ENCODE peak calls at places on chromosomes 1 and 21, in nine cellular contexts. Z is left lung; R is small intestine; P is effector memory CD4-positive, alpha-beta T cell; Q is ovary; S is lung; I is AG09309; H is NB4; X is mucosa of descending colon. J is an unnamed sample.

GRCh38 chr1:182288749-182289604 is 102.6 kb downstream of the GLUL start:
- DNase-seq in Q (no peak), Z (no peak), X (no peak), H (no peak), S (no peak), R (no peak), I (no peak), P (no peak), J (no peak)

GRCh38 chr21:14215971-14216621 is at the start of gene RBM11:
- DNase-seq in Z (peak; percentile 93), S (peak; percentile 70), H (peak; percentile 12), P (peak; percentile 29), R (peak; percentile 70), I (no peak), Q (peak; percentile 86), X (peak; percentile 77), J (peak; percentile 3)

GRCh38 chr21:18517905-18518566 is 114.5 kb upstream of the TMPRSS15 start:
- DNase-seq in S (no peak), H (no peak), P (no peak), Q (no peak), Z (no peak), R (no peak), X (no peak), I (no peak), J (no peak)

GRCh38 chr1:53532912-53533311 is 73.7 kb downstream of the DMRTB1 start:
- DNase-seq in H (no peak), S (no peak), R (no peak), X (no peak), I (no peak), P (no peak), Q (no peak), Z (no peak), J (no peak)

GRCh38 chr21:45215214-45215613 is 72.5 kb downstream of the POFUT2 start:
- DNase-seq in Z (no peak), R (no peak), I (no peak), P (no peak), S (no peak), H (no peak), Q (no peak), X (no peak), J (no peak)

GRCh38 chr1:242764161-242764560 is 239.7 kb upstream of the PLD5 start:
- DNase-seq in S (no peak), I (no peak), R (no peak), Z (no peak), X (no peak), H (no peak), Q (no peak), P (no peak), J (no peak)

GRCh38 chr1:166915941-166916340 is 39.9 kb upstream of the TADA1 start:
- DNase-seq in Z (no peak), H (peak; percentile 14), S (no peak), X (no peak), I (no peak), Q (no peak), R (no peak), P (no peak), J (peak; percentile 51)

GRCh38 chr21:36976882-36977651 is 10.6 kb upstream of the HLCS start:
- DNase-seq in P (no peak), X (no peak), R (no peak), Z (no peak), S (peak; percentile 29), H (peak; percentile 72), I (peak; percentile 46), Q (peak; percentile 34), J (peak; percentile 76)

GRCh38 chr1:2952992-2953391 is 68.3 kb upstream of the ACTRT2 start:
- DNase-seq in P (no peak), Q (no peak), H (no peak), Z (no peak), S (no peak), I (no peak), R (no peak), X (peak; percentile 1), J (no peak)

GRCh38 chr1:174769961-174770549 is 229.7 kb upstream of the CACYBP start:
- DNase-seq in H (peak; percentile 60), I (peak; percentile 23), X (no peak), Q (no peak), S (no peak), R (peak; percentile 54), Z (no peak), P (no peak), J (peak; percentile 51)

GRCh38 chr21:45224189-45224938 is 63.3 kb downstream of the POFUT2 start:
- DNase-seq in Z (no peak), P (peak; percentile 63), I (no peak), H (no peak), R (no peak), X (peak; percentile 74), Q (no peak), S (no peak), J (no peak)

GRCh38 chr1:109873278-109874175 is 37.1 kb upstream of the CSF1 start:
- DNase-seq in H (no peak), Q (no peak), P (no peak), X (no peak), R (no peak), S (no peak), Z (no peak), I (no peak), J (peak; percentile 72)

GRCh38 chr1:82775402-82776000 is 974.8 kb downstream of the ADGRL2 start:
- DNase-seq in R (no peak), X (no peak), P (no peak), H (peak; percentile 61), Z (peak; percentile 62), I (no peak), Q (peak; percentile 16), S (peak; percentile 34), J (no peak)

GRCh38 chr1:160171352-160171751 is 19.0 kb upstream of the CASQ1 start:
- DNase-seq in Q (no peak), Z (no peak), P (no peak), I (no peak), H (no peak), X (no peak), S (no peak), R (no peak), J (no peak)

GRCh38 chr1:33753087-33753856 is 110.6 kb upstream of the HMGB4 start:
- DNase-seq in Z (no peak), Q (no peak), R (no peak), I (no peak), S (no peak), X (no peak), P (no peak), H (no peak), J (no peak)

GRCh38 chr1:220710333-220710732 is 20.2 kb downstream of the C1orf115 start:
- DNase-seq in P (no peak), H (no peak), R (no peak), X (no peak), S (no peak), Z (no peak), I (no peak), Q (no peak), J (no peak)

GRCh38 chr1:1421147-1421906 is at the start of gene ANKRD65:
- DNase-seq in Q (peak; percentile 36), Z (peak; percentile 84), X (peak; percentile 45), P (no peak), R (no peak), H (no peak), I (no peak), S (peak; percentile 71), J (no peak)

DNA sequence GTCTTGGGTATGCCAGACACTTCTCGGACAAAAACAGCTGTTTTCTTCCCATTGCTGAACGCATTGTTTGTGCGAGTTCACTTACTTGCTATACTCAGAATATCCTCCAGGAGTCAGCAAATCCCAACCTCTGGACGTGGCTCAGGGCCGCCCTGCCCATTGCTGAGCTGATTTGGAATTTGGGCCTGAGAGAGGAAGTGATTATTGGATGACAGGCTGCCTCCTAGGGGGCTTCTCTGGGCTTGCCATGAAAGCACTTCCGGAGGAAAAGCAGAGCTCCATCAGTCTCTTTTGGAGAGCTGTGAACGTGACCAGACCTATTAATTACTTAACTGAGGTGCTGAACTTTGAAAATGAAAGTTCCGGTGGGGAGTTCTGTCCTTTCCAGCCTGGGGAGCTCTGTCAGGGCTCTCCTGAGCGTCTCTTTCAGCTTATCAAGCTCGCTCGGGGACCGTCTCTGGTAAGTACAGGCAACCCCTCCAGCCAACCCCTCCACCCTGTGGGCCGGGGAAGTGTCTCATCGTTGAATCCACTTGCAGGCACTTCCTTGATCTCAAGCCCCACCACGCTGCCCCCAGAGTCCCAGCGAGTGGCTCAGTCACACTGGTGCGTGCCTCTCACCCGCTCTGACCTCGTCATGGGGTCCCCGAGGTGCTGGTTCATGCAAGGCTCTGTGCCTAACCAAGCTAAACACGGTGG is 76.9 kb downstream of the CLIC6 start:
- DNase-seq in P (no peak), Z (peak; percentile 85), I (peak; percentile 59), R (peak; percentile 76), X (peak; percentile 62), H (peak; percentile 87), Q (peak; percentile 65), S (peak; percentile 73), J (peak; percentile 81)
- H3K4me3 ChIP-seq in P (no peak overlapping the region), Z (no peak overlapping the region), I (no peak overlapping the region), R (no peak overlapping the region), X (no peak overlapping the region), H (peak overlapping the region; percentile 21), Q (no peak overlapping the region), S (no peak overlapping the region), J (no peak overlapping the region)

DNA sequence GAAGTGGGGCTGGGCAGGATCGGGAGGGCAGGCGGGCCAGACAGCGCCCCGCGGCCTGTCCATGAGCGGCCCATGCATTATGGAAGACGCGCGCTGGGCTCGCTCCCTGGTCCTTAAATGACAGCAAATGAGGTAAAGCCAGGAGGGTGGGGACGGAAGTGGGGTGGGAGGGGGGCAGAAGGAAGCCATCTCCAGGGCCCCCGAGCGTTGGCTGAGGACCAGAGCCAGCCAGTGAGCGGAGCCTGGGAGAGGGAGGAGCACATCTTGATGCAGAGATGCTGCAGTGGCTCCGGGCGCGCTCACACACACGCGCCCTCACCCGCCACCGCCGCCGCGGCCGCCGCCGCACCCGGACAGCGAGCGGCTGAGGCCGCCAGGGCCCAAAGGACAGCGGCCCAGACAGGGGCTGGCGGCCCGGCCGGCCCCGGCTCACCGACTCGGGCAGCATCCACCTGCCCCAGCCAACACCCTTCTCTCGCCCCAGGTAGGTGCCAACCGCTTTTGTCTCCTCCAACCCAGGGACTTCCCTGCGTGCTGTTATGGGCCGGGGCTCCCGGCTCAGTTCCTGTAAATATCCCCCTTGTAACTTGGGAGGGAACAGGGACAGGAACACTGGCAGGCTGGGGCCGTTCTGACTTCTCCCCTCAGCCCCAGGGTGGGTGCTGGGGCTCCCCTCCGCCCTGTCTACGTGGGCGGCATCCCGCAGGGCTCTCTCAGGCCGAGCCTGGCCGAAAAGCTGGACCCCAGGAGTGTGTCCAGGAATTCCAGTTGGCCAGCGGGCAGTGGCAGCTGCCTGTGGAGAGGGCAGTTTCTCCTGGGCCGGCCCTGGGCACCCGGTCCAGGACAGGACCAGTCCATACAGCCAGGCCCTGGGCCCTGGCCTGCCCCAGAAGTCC is at the start of gene CNTN2:
- DNase-seq in I (no peak), H (no peak), Q (no peak), P (no peak), X (no peak), S (no peak), Z (peak; percentile 54), R (no peak), J (no peak)
- H3K4me3 ChIP-seq in I (no peak within 1 kb of the TSS), H (no peak within 1 kb of the TSS), Q (no peak within 1 kb of the TSS), P (no peak within 1 kb of the TSS), X (no peak within 1 kb of the TSS), S (no peak within 1 kb of the TSS), Z (no peak within 1 kb of the TSS), R (no peak within 1 kb of the TSS), J (no peak within 1 kb of the TSS)

GRCh38 chr1:155196103-155196892 is 11.4 kb downstream of the THBS3 start:
- DNase-seq in P (no peak), Z (peak; percentile 39), Q (no peak), R (no peak), H (no peak), S (no peak), I (no peak), X (peak; percentile 54), J (no peak)
- H3K4me3 ChIP-seq in P (no peak overlapping the region), Z (no peak overlapping the region), Q (no peak overlapping the region), R (no peak overlapping the region), H (no peak overlapping the region), S (no peak overlapping the region), I (peak overlapping the region; percentile 8), X (no peak overlapping the region), J (peak overlapping the region; percentile 51)

GRCh38 chr1:23098463-23099170 is 70.0 kb downstream of the LUZP1 start:
- DNase-seq in R (peak; percentile 81), Z (no peak), S (peak; percentile 58), X (no peak), Q (peak; percentile 59), I (peak; percentile 41), P (peak; percentile 41), H (peak; percentile 73), J (peak; percentile 76)
- H3K4me3 ChIP-seq in R (no peak overlapping the region), Z (no peak overlapping the region), S (no peak overlapping the region), X (no peak overlapping the region), Q (no peak overlapping the region), I (no peak overlapping the region), P (no peak overlapping the region), H (no peak overlapping the region), J (no peak overlapping the region)

J was measured in astrocyte of the cerebellum.